ENCODE peak calls at places on chromosome 11, in four cellular contexts. U is H1, I is K562, L is GM12878. V is an unnamed sample.
A peak's percentile ranks its signal among the peaks of the same experiment; 100 is the strongest.

GRCh38 chr11:8838248-8838647 is 72.7 kb upstream of the AKIP1 start:
- DNase-seq in U (no peak), I (no peak), L (no peak), V (no peak)

GRCh38 chr11:27882066-27882697 is 181.9 kb upstream of the BDNF start:
- DNase-seq in U (no peak), I (no peak), L (no peak), V (no peak)

GRCh38 chr11:123577081-123577598 is 77.3 kb downstream of the SCN3B start:
- DNase-seq in U (peak; percentile 41), I (peak; percentile 82), L (no peak), V (peak; percentile 91)

GRCh38 chr11:89491141-89491690 is at the start of gene NOX4:
- DNase-seq in U (no peak), I (no peak), L (no peak), V (peak; percentile 91)

GRCh38 chr11:117780456-117780855 is 16.6 kb downstream of the DSCAML1 start:
- DNase-seq in U (no peak), I (no peak), L (no peak), V (no peak)

GRCh38 chr11:16945671-16946469 is 68.3 kb downstream of the PLEKHA7 start:
- DNase-seq in U (no peak), I (peak; percentile 52), L (peak; percentile 61), V (peak; percentile 77)

GRCh38 chr11:96744697-96745096 is 354.9 kb downstream of the JRKL start:
- DNase-seq in U (no peak), I (no peak), L (no peak), V (no peak)

GRCh38 chr11:3160252-3161031 is 4.7 kb downstream of the OSBPL5 start:
- DNase-seq in U (peak; percentile 87), I (no peak), L (no peak), V (peak; percentile 86)

GRCh38 chr11:1129666-1130160 is 28.0 kb upstream of the MUC5AC start:
- DNase-seq in U (no peak), I (no peak), L (no peak), V (peak; percentile 14)

GRCh38 chr11:57116654-57117053 is 65.1 kb upstream of the LRRC55 start:
- DNase-seq in U (peak; percentile 13), I (peak; percentile 42), L (no peak), V (peak; percentile 28)

GRCh38 chr11:116335891-116336290 is 436.9 kb downstream of the BUD13 start:
- DNase-seq in U (no peak), I (no peak), L (no peak), V (no peak)

GRCh38 chr11:74142624-74143023 is 28.2 kb downstream of the C2CD3 start:
- DNase-seq in U (no peak), I (no peak), L (no peak), V (no peak)

GRCh38 chr11:86247608-86248007 is 3.1 kb downstream of the EED start:
- DNase-seq in U (no peak), I (peak; percentile 18), L (no peak), V (no peak)

GRCh38 chr11:62443390-62444201 is 24.8 kb downstream of the SCGB1A1 start:
- DNase-seq in U (no peak), I (no peak), L (no peak), V (peak; percentile 64)

GRCh38 chr11:6992026-6992425 is 28.1 kb downstream of the ZNF214 start:
- DNase-seq in U (no peak), I (no peak), L (no peak), V (no peak)

GRCh38 chr11:126645206-126645605 is 289.7 kb downstream of the ST3GAL4 start:
- DNase-seq in U (no peak), I (no peak), L (no peak), V (no peak)

GRCh38 chr11:79244805-79245197 is 196.0 kb downstream of the TENM4 start:
- DNase-seq in U (no peak), I (no peak), L (no peak), V (no peak)

GRCh38 chr11:103624708-103625623 is 411.5 kb upstream of the DDI1 start:
- DNase-seq in U (no peak), I (no peak), L (no peak), V (peak; percentile 22)

GRCh38 chr11:101955278-101955677 is 39.0 kb upstream of the ANGPTL5 start:
- DNase-seq in U (no peak), I (no peak), L (no peak), V (no peak)

GRCh38 chr11:66419825-66420224 is 1.0 kb upstream of the NPAS4 start:
- DNase-seq in U (no peak), I (no peak), L (no peak), V (peak; percentile 89)

GRCh38 chr11:96045622-96046456 is 121.9 kb upstream of the MTMR2 start:
- DNase-seq in U (peak; percentile 73), I (no peak), L (no peak), V (peak; percentile 24)

GRCh38 chr11:63945482-63946163 is 6.8 kb downstream of the NAA40 start:
- DNase-seq in U (peak; percentile 27), I (peak; percentile 58), L (no peak), V (peak; percentile 84)

GRCh38 chr11:125931681-125932080 is 14.2 kb upstream of the VSIG10L2 start:
- DNase-seq in U (no peak), I (no peak), L (no peak), V (no peak)

GRCh38 chr11:116473236-116473769 is 299.5 kb downstream of the BUD13 start:
- DNase-seq in U (no peak), I (no peak), L (no peak), V (peak; percentile 49)

GRCh38 chr11:94749367-94749766 is 18.8 kb upstream of the AMOTL1 start:
- DNase-seq in U (no peak), I (no peak), L (no peak), V (no peak)

GRCh38 chr11:104254347-104254746 is 90.4 kb upstream of the PDGFD start:
- DNase-seq in U (peak; percentile 65), I (peak; percentile 14), L (no peak), V (peak; percentile 7)

GRCh38 chr11:14774738-14775137 is 117.3 kb downstream of the CYP2R1 start:
- DNase-seq in U (no peak), I (no peak), L (no peak), V (no peak)

GRCh38 chr11:117734596-117734995 is 62.4 kb downstream of the DSCAML1 start:
- DNase-seq in U (no peak), I (no peak), L (no peak), V (peak; percentile 53)

GRCh38 chr11:103491777-103492176 is 382.6 kb downstream of the DYNC2H1 start:
- DNase-seq in U (peak; percentile 58), I (no peak), L (no peak), V (no peak)

GRCh38 chr11:73218106-73218829 is at the start of gene P2RY2:
- DNase-seq in U (peak; percentile 15), I (no peak), L (no peak), V (peak; percentile 86)

DNA sequence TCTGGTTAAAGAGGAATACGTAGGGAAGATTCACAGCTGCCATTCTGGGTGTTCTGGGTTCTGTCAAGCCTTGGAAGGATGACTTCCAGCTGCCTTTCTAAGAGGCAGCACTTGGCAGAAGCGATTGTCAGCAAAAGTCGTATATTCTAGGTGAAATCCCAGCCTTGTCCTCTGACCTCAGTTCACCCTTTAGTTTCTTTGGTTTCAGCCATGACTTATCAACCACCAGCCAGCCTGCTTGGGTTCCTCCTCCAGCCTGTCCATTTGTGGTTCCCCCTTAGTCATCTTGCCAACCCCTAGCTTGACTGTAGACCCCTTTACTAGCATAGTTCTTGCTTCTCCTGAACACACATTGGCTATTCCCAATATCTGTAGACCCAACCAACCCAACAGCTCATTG is 102.3 kb upstream of the CD44 start:
- DNase-seq in U (no peak), I (no peak), L (no peak), V (no peak)
- TF ChIP-seq CHD2 in U (no peak), I (no peak), L (no peak), V (no peak)

DNA sequence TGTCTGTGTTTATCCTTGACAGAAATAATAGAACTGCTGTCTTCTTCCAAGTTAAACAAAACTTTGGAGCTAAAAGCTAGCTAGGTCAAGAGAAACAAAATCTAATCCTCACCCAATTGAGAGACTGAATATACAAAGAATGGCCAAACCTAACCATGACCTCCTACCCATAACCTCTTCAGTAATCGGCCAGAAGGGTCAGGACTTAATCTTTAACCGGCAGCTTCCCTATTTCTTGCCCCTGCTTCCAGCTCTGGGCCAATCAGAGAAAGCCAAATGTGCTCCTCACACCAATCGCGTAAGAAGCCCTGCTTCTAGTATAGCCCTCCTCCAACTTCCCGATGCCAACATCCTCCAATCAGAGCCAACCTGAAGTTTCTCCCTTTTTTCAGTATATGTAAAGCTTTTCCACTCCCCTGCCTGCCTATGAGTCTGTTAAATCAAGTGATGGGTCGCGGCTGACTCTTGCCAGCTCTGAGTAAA is 1.7 kb upstream of the DDX6 start:
- DNase-seq in U (peak; percentile 86), I (peak; percentile 63), L (peak; percentile 91), V (peak; percentile 83)
- H3K27ac ChIP-seq in U (no peak overlapping the region), I (peak overlapping the region; percentile 96), L (peak overlapping the region; percentile 100), V (peak overlapping the region; percentile 96)

DNA sequence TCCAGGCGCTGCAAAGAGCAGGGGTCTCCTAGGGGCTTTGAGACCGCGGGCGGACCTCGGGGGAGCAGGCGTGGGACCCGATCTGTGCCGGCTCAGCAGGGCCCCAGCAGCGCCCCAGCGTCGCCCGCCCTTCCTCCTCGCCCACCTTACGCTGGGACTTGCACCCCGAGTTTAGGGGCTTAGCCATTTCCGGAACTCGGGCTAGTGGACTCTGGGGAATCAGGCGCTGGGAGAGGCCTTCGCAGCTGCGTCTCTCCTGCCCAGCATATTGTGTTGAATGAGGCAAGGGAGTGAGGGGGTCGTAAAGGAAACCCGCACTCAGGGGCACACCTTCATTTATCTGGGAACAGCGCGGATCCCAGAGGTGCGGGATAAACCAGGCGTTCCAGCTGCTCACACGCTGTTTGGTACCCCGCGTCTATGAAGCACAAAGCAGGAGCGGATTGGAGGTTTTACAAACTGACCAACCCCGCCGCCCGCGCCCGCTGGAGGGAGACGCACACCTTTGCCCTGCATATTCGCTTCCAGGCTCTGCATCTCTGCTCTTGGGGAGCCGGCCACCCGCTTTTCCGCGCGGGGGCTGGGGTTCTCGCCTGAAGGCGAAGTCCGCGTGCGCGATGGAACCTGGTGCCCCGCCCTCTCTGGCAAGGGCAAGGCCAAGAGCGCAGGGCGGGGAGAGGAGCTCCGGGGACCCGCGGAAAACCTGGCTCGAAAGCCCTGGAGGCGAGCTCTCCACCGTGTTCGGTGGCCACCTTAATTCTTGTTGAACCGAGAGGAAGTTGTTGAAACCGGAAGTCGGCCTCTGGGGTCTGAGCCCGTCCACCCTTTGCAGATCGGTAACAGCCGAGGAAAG is 6.7 kb upstream of the ALX4 start:
- DNase-seq in U (no peak), I (no peak), L (no peak), V (peak; percentile 67)
- TF ChIP-seq JUND in U (no peak), I (no peak), L (no peak), V (no peak)

GRCh38 chr11:107385361-107385982 is 72.2 kb downstream of the CWF19L2 start:
- DNase-seq in U (no peak), I (no peak), L (no peak), V (no peak)
- TF ChIP-seq CHD2 in U (no peak), I (no peak), L (no peak), V (no peak)

GRCh38 chr11:44568706-44569473 is 3.4 kb downstream of the CD82 start:
- DNase-seq in U (no peak), I (peak; percentile 17), L (peak; percentile 63), V (peak; percentile 38)
- H3K27ac ChIP-seq in U (no peak overlapping the region), I (no peak overlapping the region), L (peak overlapping the region; percentile 83), V (peak overlapping the region; percentile 86)

GRCh38 chr11:34366522-34366921 is 8.7 kb upstream of the ABTB2 start:
- DNase-seq in U (no peak), I (no peak), L (no peak), V (peak; percentile 36)
- TF ChIP-seq JUND in U (no peak), I (no peak), L (no peak), V (no peak)

DNA sequence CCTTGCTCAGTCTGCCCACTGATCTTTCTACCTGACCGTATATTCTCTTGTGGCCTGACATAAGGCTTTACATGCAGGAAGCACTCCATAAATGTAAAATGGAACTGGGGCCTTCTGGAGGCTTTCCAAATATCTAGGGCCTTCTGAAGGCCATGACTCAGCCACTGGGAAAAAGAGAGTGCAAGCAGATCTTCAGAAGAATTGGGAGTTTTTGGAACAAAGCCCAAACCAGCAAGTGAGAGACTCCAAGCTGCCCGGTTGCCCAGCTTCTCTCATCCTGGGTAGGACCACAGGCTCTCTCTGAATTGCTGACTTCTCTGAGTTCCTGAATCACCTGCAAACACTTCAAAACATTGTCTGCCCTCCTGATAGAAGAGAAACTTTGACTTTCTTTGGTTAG is 107.9 kb upstream of the BMAL1 start:
- DNase-seq in U (no peak), I (no peak), L (no peak), V (no peak)
- TF ChIP-seq CHD2 in U (no peak), I (no peak), L (no peak), V (no peak)